ENCODE peak calls at places on chromosomes 7 and 10, in eight cellular contexts. C is ELF-1; Z is GM13977; X is ELR; F is T-helper 2 cell; L is CD4-positive, alpha-beta T cell; E is AG10803; P is T-cell. M is an unnamed sample.

GRCh38 chr7:44633254-44634186 is 27.1 kb downstream of the OGDH start:
- DNase-seq in E (peak; percentile 97), P (peak; percentile 63), X (peak; percentile 91), L (peak; percentile 65), C (no peak), F (peak; percentile 54), Z (peak; percentile 68), M (peak; percentile 98)

GRCh38 chr7:99560834-99561734 is 2.6 kb downstream of the ZNF655 start:
- DNase-seq in X (peak; percentile 29), E (no peak), Z (no peak), C (no peak), F (no peak), L (no peak), P (no peak), M (no peak)

GRCh38 chr10:24556746-24557742 is 166.6 kb downstream of the ARHGAP21 start:
- DNase-seq in L (no peak), F (no peak), Z (peak; percentile 60), P (no peak), C (peak; percentile 23), X (peak; percentile 80), E (peak; percentile 76), M (peak; percentile 68)

GRCh38 chr10:123101844-123102243 is 33.9 kb upstream of the HMX3 start:
- DNase-seq in L (no peak), Z (no peak), E (no peak), X (no peak), F (no peak), C (no peak), P (no peak), M (no peak)

GRCh38 chr7:128757203-128757602 is 18.0 kb downstream of the CALU start:
- DNase-seq in E (peak; percentile 37), F (no peak), Z (no peak), L (no peak), X (no peak), P (no peak), C (no peak), M (no peak)

GRCh38 chr7:149282331-149282655 is 20.3 kb downstream of the ZNF783 start:
- DNase-seq in P (no peak), E (no peak), X (no peak), Z (no peak), L (no peak), C (no peak), F (no peak), M (no peak)

GRCh38 chr7:128697301-128697905 is 25.3 kb downstream of the GARIN1A start:
- DNase-seq in X (peak; percentile 83), F (peak; percentile 23), E (peak; percentile 72), Z (peak; percentile 70), P (peak; percentile 20), C (peak; percentile 90), L (peak; percentile 34), M (peak; percentile 84)

GRCh38 chr7:44395067-44395466 is 69.7 kb upstream of the CAMK2B start:
- DNase-seq in C (no peak), F (no peak), X (no peak), E (no peak), Z (no peak), P (no peak), L (no peak), M (no peak)

GRCh38 chr7:41003031-41003925 is 699.6 kb downstream of the INHBA start:
- DNase-seq in E (peak; percentile 11), Z (peak; percentile 13), L (no peak), X (peak; percentile 65), P (no peak), F (no peak), C (peak; percentile 40), M (peak; percentile 24)

GRCh38 chr7:70694357-70694908 is 437.5 kb upstream of the GALNT17 start:
- DNase-seq in P (no peak), Z (peak; percentile 70), E (peak; percentile 46), L (peak; percentile 23), C (no peak), X (peak; percentile 47), F (no peak), M (peak; percentile 10)

GRCh38 chr7:40946549-40946948 is 756.3 kb downstream of the INHBA start:
- DNase-seq in X (no peak), L (no peak), E (no peak), P (no peak), F (no peak), Z (no peak), C (no peak), M (no peak)

GRCh38 chr10:112716924-112717348 is 233.1 kb upstream of the TCF7L2 start:
- DNase-seq in L (no peak), P (no peak), Z (no peak), C (no peak), X (peak; percentile 73), E (no peak), F (no peak), M (peak; percentile 4)

GRCh38 chr7:37915438-37915837 is 1.2 kb downstream of the SFRP4 start:
- DNase-seq in L (no peak), P (no peak), C (no peak), Z (no peak), E (no peak), X (no peak), F (no peak), M (no peak)

GRCh38 chr10:123026266-123026665 is 17.5 kb downstream of the ACADSB start:
- DNase-seq in L (no peak), P (no peak), X (no peak), F (no peak), E (no peak), C (no peak), Z (no peak), M (no peak)

GRCh38 chr7:148959726-148960125 is 68.6 kb downstream of the PDIA4 start:
- DNase-seq in L (no peak), C (no peak), Z (no peak), X (no peak), E (no peak), P (no peak), F (no peak), M (no peak)

GRCh38 chr7:94300176-94300835 is 94.4 kb upstream of the COL1A2 start:
- DNase-seq in E (no peak), L (no peak), P (no peak), F (no peak), Z (no peak), X (peak; percentile 19), C (no peak), M (peak; percentile 13)

GRCh38 chr7:97019710-97020109 is 4.9 kb downstream of the DLX5 start:
- DNase-seq in P (no peak), L (no peak), Z (no peak), X (no peak), C (peak; percentile 3), F (no peak), E (no peak), M (no peak)

GRCh38 chr10:89879121-89879520 is 177.7 kb downstream of the KIF20B start:
- DNase-seq in C (no peak), E (no peak), F (no peak), Z (no peak), P (no peak), X (no peak), L (no peak), M (peak; percentile 16)

GRCh38 chr10:3708830-3709229 is 76.2 kb downstream of the KLF6 start:
- DNase-seq in P (no peak), E (no peak), C (no peak), Z (no peak), X (peak; percentile 12), L (no peak), F (no peak), M (no peak)

GRCh38 chr7:107703219-107703618 is 40.7 kb upstream of the CBLL1 start:
- DNase-seq in X (no peak), F (no peak), L (no peak), C (no peak), Z (no peak), E (no peak), P (no peak), M (no peak)

GRCh38 chr10:124043310-124044142 is 49.9 kb downstream of the CHST15 start:
- DNase-seq in P (no peak), E (no peak), X (no peak), F (no peak), L (no peak), Z (peak; percentile 65), C (no peak), M (no peak)

GRCh38 chr10:132570771-132571564 is 33.4 kb downstream of the INPP5A start:
- DNase-seq in P (no peak), Z (peak; percentile 60), F (no peak), E (no peak), X (no peak), C (peak; percentile 50), L (no peak), M (no peak)

GRCh38 chr7:129083525-129083924 is 28.6 kb upstream of the TNPO3 start:
- DNase-seq in P (no peak), E (no peak), F (no peak), X (peak; percentile 22), Z (no peak), L (no peak), C (no peak), M (no peak)

GRCh38 chr10:82084904-82085303 is 209.9 kb downstream of the NRG3 start:
- DNase-seq in C (no peak), X (no peak), F (no peak), Z (no peak), L (no peak), E (no peak), P (no peak), M (no peak)

GRCh38 chr7:83524286-83525075 is 124.5 kb downstream of the SEMA3E start:
- DNase-seq in X (peak; percentile 52), L (no peak), F (no peak), E (no peak), P (no peak), Z (no peak), C (no peak), M (peak; percentile 3)

GRCh38 chr7:127578036-127578684 is 7.2 kb downstream of the GCC1 start:
- DNase-seq in L (no peak), P (no peak), C (no peak), F (no peak), Z (no peak), X (peak; percentile 43), E (peak; percentile 44), M (no peak)

M was measured in HT1080.